ENCODE peak calls at places on chromosomes 13 and 19, in five cellular contexts. S is endothelial cell; J is heart left ventricle; X is stimulated activated CD4-positive, alpha-beta T cell treated with anti-CD3 and anti-CD28 coated beads, Interleukin-1b, Interleukin-23, amount 100 ng/mL, for 4 hours; U is ACHN. Q is an unnamed sample.

GRCh38 chr13:91154553-91154952 is 192.9 kb upstream of the MIR17HG start:
- DNase-seq in U (no peak), X (no peak), J (no peak), S (no peak), Q (no peak)

GRCh38 chr13:31035162-31035951 is 102.9 kb downstream of the TEX26 start:
- DNase-seq in X (no peak), S (no peak), J (peak), U (no peak), Q (no peak)

GRCh38 chr19:35025969-35026368 is 4.3 kb upstream of the SCN1B start:
- DNase-seq in J (no peak), X (no peak), S (no peak), U (no peak), Q (no peak)

GRCh38 chr19:35307990-35308389 is 16.0 kb downstream of the MAG start:
- DNase-seq in U (no peak), X (no peak), J (no peak), S (no peak), Q (no peak)

GRCh38 chr13:114153485-114154080 is 21.2 kb upstream of the RASA3 start:
- DNase-seq in S (no peak), J (no peak), U (no peak), X (no peak), Q (no peak)

GRCh38 chr13:113209336-113209879 is at the start of gene CUL4A:
- DNase-seq in U (peak), S (peak), X (peak), J (peak), Q (peak)

GRCh38 chr13:101626925-101627555 is 174.6 kb downstream of the ITGBL1 start:
- DNase-seq in X (peak), S (no peak), U (peak), J (no peak), Q (no peak)

GRCh38 chr19:33383722-33384292 is 10.3 kb downstream of the CEBPG start:
- DNase-seq in S (no peak), U (no peak), X (no peak), J (no peak), Q (no peak)

GRCh38 chr13:100440756-100441421 is 147.7 kb downstream of the GGACT start:
- DNase-seq in S (no peak), U (peak), J (no peak), X (no peak), Q (no peak)

GRCh38 chr13:30972888-30973377 is 40.5 kb downstream of the TEX26 start:
- DNase-seq in X (no peak), U (no peak), S (no peak), J (no peak), Q (no peak)

GRCh38 chr13:21039097-21039800 is 22.1 kb downstream of the LATS2 start:
- DNase-seq in S (no peak), J (no peak), U (no peak), X (no peak), Q (no peak)

GRCh38 chr13:97239943-97240788 is 18.0 kb downstream of the MBNL2 start:
- DNase-seq in X (no peak), S (no peak), U (no peak), J (no peak), Q (no peak)

Q was measured in neuronal stem cell.